ENCODE peak calls at places on chromosomes 12 and 14, in seven cellular contexts. Y, C, I, Q, P, A and G are unnamed samples. For H3K27me3 and H3K36me3, the result is how much of the 10 kb centered on the place peaks cover.

GRCh38 chr12:94678849-94679248 is 28.5 kb upstream of the TMCC3 start:
- DNase-seq in C (no peak), Y (no peak), A (no peak), I (no peak), P (no peak), Q (no peak), G (no peak)

GRCh38 chr12:22598141-22598762 is 26.7 kb upstream of the ETNK1 start:
- DNase-seq in A (no peak), P (no peak), C (no peak), Q (no peak), Y (no peak), I (no peak), G (no peak)

GRCh38 chr12:42180990-42181611 is 36.4 kb upstream of the GXYLT1 start:
- DNase-seq in Y (no peak), A (no peak), C (peak), I (no peak), Q (no peak), P (no peak), G (no peak)

GRCh38 chr12:1906579-1906978 is 11.9 kb downstream of the CACNA2D4 start:
- DNase-seq in Y (no peak), Q (no peak), C (no peak), A (peak), P (peak), I (no peak), G (no peak)

GRCh38 chr12:103751600-103751999 is 89.4 kb downstream of the NT5DC3 start:
- DNase-seq in Y (no peak), C (peak), Q (no peak), P (no peak), I (no peak), A (no peak), G (no peak)

GRCh38 chr14:65301862-65302539 is 110.5 kb upstream of the FUT8 start:
- DNase-seq in C (no peak), Q (no peak), I (no peak), Y (no peak), A (no peak), P (no peak), G (peak)

GRCh38 chr12:12726543-12727093 is 9.4 kb downstream of the CDKN1B start:
- DNase-seq in I (no peak), A (no peak), P (no peak), C (peak), Q (no peak), Y (no peak), G (no peak)

GRCh38 chr14:102776761-102777710 is at the start of gene TRAF3:
- DNase-seq in C (peak), P (peak), A (peak), Y (peak), Q (peak), I (peak), G (peak)

GRCh38 chr14:94051115-94051514 is 25.0 kb downstream of the OTUB2 start:
- DNase-seq in I (no peak), Y (no peak), Q (no peak), P (peak), A (no peak), C (peak), G (no peak)

GRCh38 chr14:63174760-63175191 is 29.5 kb upstream of the RHOJ start:
- DNase-seq in I (no peak), Q (no peak), P (no peak), A (peak), C (peak), Y (no peak), G (no peak)

GRCh38 chr12:58190624-58191023 is 249.3 kb downstream of the ATP23 start:
- DNase-seq in P (no peak), A (no peak), Y (no peak), Q (no peak), I (no peak), C (no peak), G (no peak)

GRCh38 chr14:95452176-95452889 is 64.1 kb downstream of the SYNE3 start:
- DNase-seq in C (no peak), Y (no peak), I (no peak), P (no peak), Q (no peak), A (peak), G (no peak)

GRCh38 chr12:41932470-41932991 is 212.1 kb downstream of the GXYLT1 start:
- DNase-seq in A (peak), P (peak), Y (no peak), C (no peak), I (no peak), Q (peak), G (peak)

GRCh38 chr12:123231931-123232330 is 1.0 kb downstream of the MPHOSPH9 start:
- DNase-seq in P (no peak), Y (no peak), C (no peak), Q (no peak), I (no peak), A (peak), G (no peak)

GRCh38 chr12:91001306-91001705 is 3.5 kb downstream of the EPYC start:
- DNase-seq in I (no peak), P (no peak), C (no peak), Y (no peak), A (no peak), Q (no peak), G (no peak)

GRCh38 chr12:3127832-3128231 is 50.7 kb downstream of the TSPAN9 start:
- DNase-seq in P (no peak), I (no peak), Y (no peak), A (no peak), C (peak), Q (no peak), G (no peak)

GRCh38 chr14:97266653-97267052 is 469.5 kb downstream of the VRK1 start:
- DNase-seq in Y (no peak), A (peak), P (no peak), C (no peak), I (no peak), Q (no peak), G (no peak)

GRCh38 chr14:51081712-51082111 is 13.2 kb downstream of the TRIM9 start:
- DNase-seq in C (no peak), P (no peak), I (no peak), Q (no peak), A (no peak), Y (no peak), G (no peak)

GRCh38 chr12:65925626-65926025 is 101.3 kb downstream of the HMGA2 start:
- DNase-seq in A (no peak), Y (no peak), C (no peak), P (no peak), Q (no peak), I (no peak), G (no peak)

GRCh38 chr14:70123796-70124195 is 65.0 kb downstream of the SLC8A3 start:
- DNase-seq in P (no peak), C (no peak), Q (no peak), I (no peak), Y (no peak), A (no peak), G (no peak)

GRCh38 chr12:111413442-111414086 is 7.8 kb downstream of the SH2B3 start:
- DNase-seq in A (peak), Q (no peak), I (no peak), P (no peak), C (peak), Y (no peak), G (no peak)

GRCh38 chr14:74237441-74237840 is 1.8 kb upstream of the VSX2 start:
- DNase-seq in P (no peak), Y (no peak), C (no peak), Q (no peak), I (no peak), A (no peak), G (no peak)

GRCh38 chr12:49038291-49038955 is 19.8 kb upstream of the PRKAG1 start:
- DNase-seq in P (no peak), A (no peak), Q (no peak), Y (no peak), C (no peak), I (no peak), G (no peak)

GRCh38 chr14:105492966-105493871 is 2.2 kb downstream of the TEDC1 start:
- DNase-seq in Q (peak), I (no peak), A (peak), P (peak), Y (no peak), C (no peak), G (peak)

GRCh38 chr14:90815817-90816662 is at the start of gene TTC7B:
- DNase-seq in P (peak), C (peak), Y (no peak), Q (peak), I (peak), A (peak), G (no peak)

GRCh38 chr12:31029466-31029865 is 44.2 kb upstream of the DDX11 start:
- DNase-seq in A (no peak), Q (no peak), P (no peak), C (no peak), Y (no peak), I (no peak), G (no peak)

GRCh38 chr12:13141686-13142085 is 38.2 kb upstream of the GSG1 start:
- DNase-seq in Q (no peak), I (no peak), C (no peak), A (no peak), Y (no peak), P (no peak), G (no peak)

GRCh38 chr14:74620497-74620921 is 8.5 kb upstream of the LTBP2 start:
- DNase-seq in P (no peak), I (peak), Q (no peak), A (no peak), C (peak), Y (no peak), G (no peak)

GRCh38 chr12:127811988-127812387 is 455.0 kb upstream of the TMEM132C start:
- DNase-seq in A (peak), I (no peak), P (peak), C (no peak), Y (no peak), Q (no peak), G (no peak)

GRCh38 chr14:24289649-24290283 is 9.8 kb downstream of the DHRS1 start:
- DNase-seq in A (no peak), I (no peak), Y (no peak), Q (no peak), C (no peak), P (no peak), G (no peak)

GRCh38 chr12:115710104-115710564 is 567.4 kb downstream of the MED13L start:
- DNase-seq in Q (no peak), I (no peak), Y (no peak), A (no peak), P (peak), C (peak), G (no peak)

GRCh38 chr14:88792572-88793258 is at the start of gene EML5:
- DNase-seq in A (peak), Q (peak), Y (peak), C (peak), P (peak), I (peak), G (peak)

GRCh38 chr12:77299001-77299400 is 233.6 kb upstream of the E2F7 start:
- DNase-seq in A (no peak), Q (no peak), P (no peak), C (no peak), I (no peak), Y (no peak), G (no peak)

GRCh38 chr12:48351022-48351708 is 446 bp upstream of the ZNF641 start:
- DNase-seq in I (no peak), Q (peak), C (peak), Y (no peak), A (no peak), P (peak), G (no peak)

GRCh38 chr12:120640840-120641833 is 711 bp downstream of the CABP1 start:
- DNase-seq in Y (peak), A (peak), P (peak), Q (peak), I (peak), C (peak), G (peak)

GRCh38 chr12:110600254-110600653 is 13.7 kb upstream of the TCTN1 start:
- DNase-seq in C (peak), A (no peak), Y (no peak), P (no peak), Q (no peak), I (peak), G (no peak)

GRCh38 chr12:113641426-113641825 is 169.8 kb upstream of the LHX5 start:
- DNase-seq in A (no peak), Q (no peak), C (no peak), Y (no peak), P (no peak), I (no peak), G (no peak)
- H3K27me3 ChIP-seq in A (under half), Q (under half), C (under half), Y (under half), P (under half), I (under half), G (under half)

GRCh38 chr12:117168976-117169375 is 21.3 kb downstream of the FBXO21 start:
- DNase-seq in Q (no peak), I (no peak), C (no peak), Y (no peak), P (no peak), A (no peak), G (no peak)

GRCh38 chr12:117167769-117168168 is 22.5 kb downstream of the FBXO21 start:
- DNase-seq in C (no peak), A (no peak), P (no peak), I (no peak), Q (no peak), Y (no peak), G (no peak)

GRCh38 chr12:117172168-117172567 is 18.1 kb downstream of the FBXO21 start:
- DNase-seq in Y (no peak), I (no peak), A (no peak), P (no peak), Q (no peak), C (no peak), G (no peak)

GRCh38 chr12:117171499-117172162 is 18.6 kb downstream of the FBXO21 start:
- DNase-seq in Y (no peak), A (no peak), I (no peak), Q (no peak), P (no peak), C (no peak), G (no peak)

GRCh38 chr12:117169548-117169947 is 20.7 kb downstream of the FBXO21 start:
- DNase-seq in P (no peak), C (no peak), Q (no peak), Y (no peak), A (no peak), I (no peak), G (no peak)
- H3K36me3 ChIP-seq in P (under half), C (half or more), Q (under half), Y (half or more), A (under half), I (half or more), G (under half)

GRCh38 chr14:36604757-36605505 is 22.5 kb upstream of the NKX2-8 start:
- DNase-seq in A (peak), I (no peak), Y (no peak), C (peak), Q (no peak), P (no peak), G (no peak)
- H3K4me3 ChIP-seq in A (no peak), I (no peak), Y (no peak), C (no peak), Q (no peak), P (no peak), G (no peak)

GRCh38 chr14:81952917-81953316 is 419.3 kb upstream of the SEL1L start:
- DNase-seq in P (no peak), A (no peak), I (no peak), Y (no peak), Q (no peak), C (no peak), G (no peak)
- H3K27me3 ChIP-seq in P (under half), A (under half), I (under half), Y (under half), Q (under half), C (under half), G (under half)

GRCh38 chr14:98773814-98774213 is 498.2 kb downstream of the BCL11B start:
- DNase-seq in P (no peak), I (no peak), Q (no peak), Y (no peak), C (no peak), A (no peak), G (no peak)
- H3K36me3 ChIP-seq in P (under half), I (under half), Q (under half), Y (under half), C (under half), A (under half), G (under half)

GRCh38 chr14:32933943-32934890 is 4.5 kb upstream of the NPAS3 start:
- DNase-seq in I (no peak), Q (peak), Y (no peak), P (peak), C (no peak), A (peak), G (no peak)

GRCh38 chr14:32933623-32933942 is 5.1 kb upstream of the NPAS3 start:
- DNase-seq in I (no peak), A (no peak), Q (no peak), P (no peak), Y (no peak), C (no peak), G (no peak)

GRCh38 chr14:32932921-32933622 is 5.6 kb upstream of the NPAS3 start:
- DNase-seq in P (peak), Y (no peak), I (no peak), A (peak), C (no peak), Q (peak), G (no peak)

GRCh38 chr14:32932302-32932920 is 6.3 kb upstream of the NPAS3 start:
- DNase-seq in Y (no peak), C (no peak), A (peak), I (no peak), P (no peak), Q (no peak), G (no peak)

DNA sequence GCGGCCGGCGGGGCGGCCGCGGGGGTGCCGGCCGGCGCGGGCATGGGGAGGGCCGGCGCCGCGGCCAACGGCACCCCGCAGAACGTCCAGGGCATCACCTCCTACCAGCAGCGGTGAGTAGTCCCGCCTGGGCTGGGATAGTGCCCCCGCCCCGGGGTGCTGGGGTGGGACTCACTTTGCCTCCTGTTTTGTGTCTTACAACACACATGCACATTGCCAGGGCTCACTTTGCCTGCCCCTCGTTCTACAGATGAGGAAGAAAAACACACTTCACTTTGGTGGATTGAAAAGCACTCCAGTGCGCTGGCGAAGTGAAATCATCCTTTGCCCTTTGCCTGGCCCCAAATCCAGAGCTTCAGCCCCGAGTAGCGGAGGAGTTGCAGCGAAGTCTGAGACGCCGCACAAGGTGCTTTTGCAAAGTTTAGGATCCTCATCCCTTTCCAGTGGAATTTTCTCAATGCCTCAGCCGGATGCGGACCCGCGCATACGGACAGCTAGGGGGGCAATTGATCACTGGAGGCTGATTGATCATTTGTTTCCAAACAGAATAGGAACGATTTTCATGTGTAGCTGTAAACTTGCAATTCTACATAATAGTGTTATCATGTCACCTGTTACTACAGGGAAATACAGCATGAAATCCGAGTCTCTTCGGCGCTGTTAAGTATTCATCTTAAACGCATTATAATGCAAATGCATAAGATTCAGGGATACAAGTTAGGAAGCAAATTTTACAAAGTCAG is 3.6 kb upstream of the NPAS3 start:
- DNase-seq in I (no peak), P (peak), Y (no peak), Q (no peak), A (peak), C (no peak), G (no peak)
- H3K4me3 ChIP-seq in I (no peak), P (peak), Y (no peak), Q (peak), A (peak), C (no peak), G (no peak)

GRCh38 chr14:101561897-101562490 is 699 bp downstream of the DIO3 start:
- DNase-seq in C (no peak), I (no peak), Q (no peak), P (no peak), Y (no peak), A (no peak), G (no peak)
- H3K27me3 ChIP-seq in C (half or more), I (under half), Q (under half), P (under half), Y (under half), A (half or more), G (under half)

DNA sequence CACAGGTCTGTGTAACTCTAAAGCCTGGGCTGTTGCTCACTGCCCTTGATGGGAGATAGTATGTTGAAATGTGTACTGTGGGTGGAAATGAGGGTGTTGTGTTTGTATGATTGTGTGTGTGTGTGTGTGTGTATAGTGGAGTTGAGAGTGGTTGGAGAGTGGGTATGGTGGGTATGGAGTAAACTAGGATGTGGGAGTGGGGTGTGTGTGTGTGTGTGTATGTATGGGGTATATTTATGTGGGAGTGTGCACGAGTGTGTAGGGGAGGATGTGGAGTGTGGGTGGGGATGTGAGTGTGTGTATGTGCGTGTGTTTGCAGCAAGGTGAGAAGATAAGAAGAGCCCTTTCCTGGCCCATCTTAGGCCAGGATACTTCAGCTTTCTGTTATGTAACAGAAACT is 22.3 kb downstream of the RPH3A start:
- DNase-seq in C (no peak), Y (no peak), I (no peak), Q (no peak), A (no peak), P (no peak), G (no peak)
- H3K36me3 ChIP-seq in C (under half), Y (under half), I (under half), Q (under half), A (under half), P (under half), G (under half)

DNA sequence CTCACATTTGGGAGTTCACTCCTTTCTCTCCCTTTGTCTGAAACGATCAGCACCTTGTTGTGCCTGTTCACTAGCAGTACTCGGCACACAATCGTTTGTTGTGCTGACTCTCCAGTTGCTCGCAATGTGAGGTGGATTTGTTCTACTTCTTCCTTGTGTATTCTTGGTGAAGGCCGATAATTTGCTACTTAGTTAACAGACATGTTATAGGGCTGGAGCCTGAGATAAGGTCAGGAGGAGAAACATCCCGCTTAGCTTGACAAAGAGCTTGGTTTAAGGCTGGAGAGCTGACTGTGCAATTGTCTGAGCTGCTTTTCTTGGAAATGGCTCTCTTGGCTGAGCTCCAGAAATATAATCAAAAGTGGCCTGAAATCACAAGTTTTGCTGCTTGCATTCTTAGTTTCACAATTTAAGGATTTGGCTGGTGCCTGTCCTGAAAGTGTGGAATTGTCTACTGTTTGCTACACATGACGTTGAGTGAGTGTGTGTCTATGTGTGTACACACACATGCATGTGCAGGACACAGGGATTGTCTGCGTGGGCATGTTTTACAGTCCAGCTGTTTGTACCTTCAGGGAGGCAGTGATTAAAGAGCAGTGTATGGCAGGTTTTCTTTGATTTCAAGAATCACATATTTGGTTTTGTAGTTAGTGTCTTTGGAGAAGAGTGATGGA is 77.7 kb downstream of the ARF6 start:
- DNase-seq in Q (no peak), Y (no peak), I (no peak), A (no peak), C (peak), P (no peak), G (no peak)
- H3K4me3 ChIP-seq in Q (no peak), Y (peak), I (peak), A (no peak), C (no peak), P (no peak), G (no peak)